ENCODE peak calls at places on chromosomes 12 and 14, in ten cellular contexts. F is A549, Z is astrocyte of the spinal cord, Y is uterus, B is AG04450, G is MM.1S, A is omental fat pad, S is fibroblast of the aortic adventitia, L is pancreas, H is progenitor cell of endocrine pancreas. C is an unnamed sample.

GRCh38 chr12:3622021-3622731 is 130.7 kb downstream of the CRACR2A start:
- DNase-seq in F (no peak), Z (no peak), Y (no peak), B (no peak), G (no peak), A (no peak), S (no peak), L (no peak), H (no peak), C (no peak)

GRCh38 chr14:50530358-50530757 is 2.0 kb downstream of the MAP4K5 start:
- DNase-seq in F (no peak), Z (peak; percentile 52), Y (no peak), B (no peak), G (no peak), A (no peak), S (peak; percentile 49), L (no peak), H (no peak), C (no peak)

GRCh38 chr14:52885230-52885629 is 65.6 kb downstream of the FERMT2 start:
- DNase-seq in F (no peak), Z (peak; percentile 37), Y (no peak), B (no peak), G (no peak), A (no peak), S (peak; percentile 31), L (no peak), H (no peak), C (no peak)

GRCh38 chr12:14284189-14284722 is 81.2 kb upstream of the ATF7IP start:
- DNase-seq in F (no peak), Z (no peak), Y (peak; percentile 58), B (no peak), G (no peak), A (no peak), S (peak; percentile 17), L (no peak), H (no peak), C (peak; percentile 46)

GRCh38 chr12:57825451-57825850 is 6.9 kb upstream of the AVIL start:
- DNase-seq in F (no peak), Z (no peak), Y (no peak), B (no peak), G (no peak), A (no peak), S (no peak), L (no peak), H (no peak), C (no peak)

GRCh38 chr12:1203735-1204019 is 212.7 kb downstream of the ERC1 start:
- DNase-seq in F (no peak), Z (peak; percentile 11), Y (no peak), B (no peak), G (no peak), A (no peak), S (peak; percentile 56), L (no peak), H (no peak), C (no peak)

GRCh38 chr12:45402288-45402687 is 186.4 kb downstream of the ANO6 start:
- DNase-seq in F (no peak), Z (no peak), Y (no peak), B (no peak), G (no peak), A (no peak), S (no peak), L (no peak), H (no peak), C (no peak)

GRCh38 chr12:120951-121350 is 54.4 kb downstream of the IQSEC3 start:
- DNase-seq in F (no peak), Z (no peak), Y (no peak), B (no peak), G (no peak), A (no peak), S (no peak), L (no peak), H (no peak), C (no peak)

GRCh38 chr14:52272375-52272774 is 4.9 kb downstream of the PTGDR start:
- DNase-seq in F (peak; percentile 33), Z (peak; percentile 14), Y (no peak), B (no peak), G (peak; percentile 59), A (no peak), S (peak; percentile 61), L (no peak), H (no peak), C (peak; percentile 33)

GRCh38 chr12:2804390-2805145 is 7.9 kb upstream of the ITFG2 start:
- DNase-seq in F (no peak), Z (peak; percentile 74), Y (peak; percentile 59), B (no peak), G (no peak), A (no peak), S (peak; percentile 79), L (no peak), H (no peak), C (no peak)

GRCh38 chr12:70366581-70367267 is 634 bp downstream of the KCNMB4 start:
- DNase-seq in F (peak; percentile 44), Z (peak; percentile 10), Y (peak; percentile 20), B (peak; percentile 1), G (peak; percentile 61), A (peak; percentile 30), S (peak; percentile 14), L (peak; percentile 34), H (peak; percentile 34), C (peak; percentile 65)

GRCh38 chr14:92122351-92122677 is 545 bp downstream of the CPSF2 start:
- DNase-seq in F (peak; percentile 18), Z (peak; percentile 45), Y (peak; percentile 20), B (no peak), G (peak; percentile 26), A (no peak), S (peak; percentile 37), L (no peak), H (no peak), C (peak; percentile 23)

GRCh38 chr12:84772281-84772680 is 140.3 kb downstream of the SLC6A15 start:
- DNase-seq in F (no peak), Z (peak; percentile 35), Y (no peak), B (no peak), G (no peak), A (no peak), S (peak; percentile 11), L (no peak), H (no peak), C (no peak)

GRCh38 chr12:64611430-64612286 is 1.4 kb downstream of the RASSF3 start:
- DNase-seq in F (no peak), Z (peak; percentile 36), Y (peak; percentile 50), B (no peak), G (peak; percentile 35), A (no peak), S (peak; percentile 43), L (peak; percentile 57), H (no peak), C (no peak)

GRCh38 chr14:58963873-58964597 is 224.4 kb upstream of the DAAM1 start:
- DNase-seq in F (no peak), Z (no peak), Y (no peak), B (no peak), G (no peak), A (no peak), S (no peak), L (no peak), H (no peak), C (no peak)

GRCh38 chr12:66013224-66013623 is 117.3 kb downstream of the LLPH start:
- DNase-seq in F (no peak), Z (no peak), Y (no peak), B (no peak), G (no peak), A (no peak), S (no peak), L (no peak), H (no peak), C (no peak)

DNA sequence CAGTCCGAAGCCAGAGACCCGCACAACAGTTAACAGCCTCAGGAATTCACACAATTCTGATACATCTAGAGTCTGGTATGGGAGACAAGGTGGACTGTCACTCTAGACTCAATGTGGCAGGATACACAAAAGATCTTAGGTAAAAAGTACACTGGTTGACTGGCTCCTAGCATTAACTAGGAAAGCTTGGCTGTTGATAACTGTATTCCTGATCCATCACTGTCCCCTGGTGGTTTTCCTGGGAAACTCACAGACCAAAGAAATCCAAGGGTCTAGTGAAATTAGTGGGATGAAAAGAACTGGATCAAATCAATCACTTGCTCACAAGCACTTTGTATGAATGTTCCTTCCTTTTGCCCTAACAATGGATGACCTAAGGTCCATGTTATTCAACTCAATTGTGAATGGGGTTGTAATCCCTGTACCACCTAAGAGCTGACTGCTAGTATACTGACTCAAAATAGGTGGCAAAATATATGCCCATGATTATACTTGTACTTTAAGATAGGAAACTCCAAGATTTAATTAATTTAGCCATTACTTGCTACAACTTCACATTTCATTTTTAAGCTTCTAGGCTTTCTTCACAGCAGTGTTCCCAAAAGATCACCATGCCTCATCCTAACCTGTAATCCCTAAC is 14.0 kb downstream of the NPC2 start:
- DNase-seq in F (peak; percentile 41), Z (peak; percentile 20), Y (no peak), B (no peak), G (no peak), A (no peak), S (peak; percentile 49), L (no peak), H (no peak), C (no peak)
- TF ChIP-seq CTCF in F (peak; percentile 78), Z (peak; percentile 78), Y (peak; percentile 16), B (peak; percentile 95), G (peak; percentile 13), A (no peak), S (peak; percentile 77), L (no peak), H (peak; percentile 79), C (no peak)

GRCh38 chr12:71754461-71755145 is at the start of gene RAB21:
- DNase-seq in F (peak; percentile 98), Z (peak; percentile 97), Y (peak; percentile 98), B (peak; percentile 88), G (peak; percentile 99), A (peak; percentile 99), S (peak; percentile 95), L (peak; percentile 99), H (peak; percentile 95), C (peak; percentile 96)
- TF ChIP-seq CTCF in F (no peak), Z (peak; percentile 32), Y (peak; percentile 23), B (peak; percentile 34), G (no peak), A (no peak), S (peak; percentile 46), L (no peak), H (peak; percentile 36), C (no peak)

GRCh38 chr12:106045251-106045674 is 93.5 kb downstream of the NUAK1 start:
- DNase-seq in F (no peak), Z (no peak), Y (no peak), B (no peak), G (no peak), A (no peak), S (no peak), L (no peak), H (no peak), C (no peak)
- TF ChIP-seq CTCF in F (no peak), Z (no peak), Y (no peak), B (no peak), G (no peak), A (no peak), S (no peak), L (no peak), H (no peak), C (no peak)

GRCh38 chr14:43647302-43647701 is 859.8 kb downstream of the FSCB start:
- DNase-seq in F (peak; percentile 4), Z (no peak), Y (no peak), B (no peak), G (no peak), A (no peak), S (peak; percentile 1), L (no peak), H (no peak), C (no peak)
- TF ChIP-seq CTCF in F (no peak), Z (no peak), Y (no peak), B (peak; percentile 36), G (no peak), A (no peak), S (peak; percentile 15), L (no peak), H (peak; percentile 12), C (peak; percentile 15)

GRCh38 chr14:105120056-105120455 is 48.5 kb downstream of the JAG2 start:
- DNase-seq in F (no peak), Z (no peak), Y (no peak), B (no peak), G (no peak), A (no peak), S (no peak), L (no peak), H (no peak), C (no peak)
- TF ChIP-seq CTCF in F (no peak), Z (no peak), Y (no peak), B (no peak), G (no peak), A (no peak), S (no peak), L (no peak), H (no peak), C (no peak)